ENCODE peak calls at places on chromosomes 3 and 15, in five cellular contexts. One of them, this sample, is unnamed.

GRCh38 chr3:9780920-9781319 is 11.2 kb upstream of the CAMK1 start:
- DNase-seq in SK-MEL-5: no peak
- DNase-seq in NCI-H510A: no peak
- DNase-seq in A549: no peak
- DNase-seq in memory B cell: no peak
- DNase-seq in this sample: no peak

GRCh38 chr15:62951481-62951880 is 91.1 kb upstream of the TPM1 start:
- DNase-seq in memory B cell: no peak
- DNase-seq in SK-MEL-5: no peak
- DNase-seq in NCI-H510A: no peak
- DNase-seq in A549: no peak
- DNase-seq in this sample: no peak

GRCh38 chr3:23793528-23794134 is 12.1 kb upstream of the UBE2E1 start:
- DNase-seq in memory B cell: no peak
- DNase-seq in A549: no peak
- DNase-seq in SK-MEL-5: no peak
- DNase-seq in NCI-H510A: no peak
- DNase-seq in this sample: no peak

GRCh38 chr3:63964287-63965073 is 52.3 kb upstream of the SCAANT1 start:
- DNase-seq in SK-MEL-5: peak
- DNase-seq in A549: no peak
- DNase-seq in memory B cell: no peak
- DNase-seq in NCI-H510A: no peak
- DNase-seq in this sample: no peak

GRCh38 chr15:63595688-63596087 is 1.5 kb upstream of the FBXL22 start:
- DNase-seq in NCI-H510A: no peak
- DNase-seq in memory B cell: peak
- DNase-seq in SK-MEL-5: no peak
- DNase-seq in A549: no peak
- DNase-seq in this sample: no peak

GRCh38 chr3:21506061-21506460 is 244.9 kb downstream of the ZNF385D start:
- DNase-seq in memory B cell: no peak
- DNase-seq in A549: no peak
- DNase-seq in SK-MEL-5: no peak
- DNase-seq in NCI-H510A: no peak
- DNase-seq in this sample: no peak

GRCh38 chr3:16085884-16086608 is 88.4 kb upstream of the GALNT15 start:
- DNase-seq in memory B cell: no peak
- DNase-seq in SK-MEL-5: no peak
- DNase-seq in A549: no peak
- DNase-seq in NCI-H510A: no peak
- DNase-seq in this sample: peak

GRCh38 chr3:84836961-84837360 is 121.8 kb upstream of the CADM2 start:
- DNase-seq in SK-MEL-5: no peak
- DNase-seq in NCI-H510A: peak
- DNase-seq in A549: no peak
- DNase-seq in memory B cell: no peak
- DNase-seq in this sample: no peak

GRCh38 chr3:143820466-143821221 is 27.6 kb downstream of the SLC9A9 start:
- DNase-seq in SK-MEL-5: no peak
- DNase-seq in NCI-H510A: no peak
- DNase-seq in memory B cell: no peak
- DNase-seq in A549: no peak
- DNase-seq in this sample: no peak

GRCh38 chr15:95853350-95853749 is 477.1 kb upstream of the NR2F2 start:
- DNase-seq in A549: no peak
- DNase-seq in SK-MEL-5: no peak
- DNase-seq in memory B cell: no peak
- DNase-seq in NCI-H510A: no peak
- DNase-seq in this sample: no peak

GRCh38 chr3:11717301-11717700 is 73.6 kb upstream of the VGLL4 start:
- DNase-seq in memory B cell: no peak
- DNase-seq in A549: peak
- DNase-seq in NCI-H510A: no peak
- DNase-seq in SK-MEL-5: peak
- DNase-seq in this sample: no peak

GRCh38 chr15:81163961-81164800 is 30.1 kb downstream of the CFAP161 start:
- DNase-seq in NCI-H510A: no peak
- DNase-seq in A549: peak
- DNase-seq in SK-MEL-5: peak
- DNase-seq in memory B cell: no peak
- DNase-seq in this sample: no peak

GRCh38 chr3:183527980-183528379 is 27.5 kb downstream of the KLHL6 start:
- DNase-seq in SK-MEL-5: no peak
- DNase-seq in memory B cell: peak
- DNase-seq in NCI-H510A: no peak
- DNase-seq in A549: no peak
- DNase-seq in this sample: no peak

GRCh38 chr3:176920806-176921205 is 276.5 kb downstream of the TBL1XR1 start:
- DNase-seq in memory B cell: no peak
- DNase-seq in A549: no peak
- DNase-seq in SK-MEL-5: no peak
- DNase-seq in NCI-H510A: peak
- DNase-seq in this sample: no peak

GRCh38 chr3:106825962-106826605 is 551.2 kb upstream of the CCDC54 start:
- DNase-seq in memory B cell: no peak
- DNase-seq in A549: no peak
- DNase-seq in NCI-H510A: no peak
- DNase-seq in SK-MEL-5: no peak
- DNase-seq in this sample: no peak

GRCh38 chr15:75718326-75718725 is 5.7 kb upstream of the CSPG4 start:
- DNase-seq in SK-MEL-5: no peak
- DNase-seq in A549: no peak
- DNase-seq in NCI-H510A: no peak
- DNase-seq in memory B cell: no peak
- DNase-seq in this sample: no peak

GRCh38 chr15:69893863-69894262 is 203.9 kb downstream of the TLE3 start:
- DNase-seq in A549: no peak
- DNase-seq in SK-MEL-5: peak
- DNase-seq in memory B cell: no peak
- DNase-seq in NCI-H510A: no peak
- DNase-seq in this sample: peak

GRCh38 chr3:50100956-50101845 is 12.5 kb downstream of the RBM5 start:
- DNase-seq in memory B cell: no peak
- DNase-seq in A549: no peak
- DNase-seq in NCI-H510A: no peak
- DNase-seq in SK-MEL-5: no peak
- DNase-seq in this sample: no peak

GRCh38 chr15:50542051-50542450 is 4.4 kb downstream of the USP50 start:
- DNase-seq in SK-MEL-5: no peak
- DNase-seq in NCI-H510A: no peak
- DNase-seq in A549: no peak
- DNase-seq in memory B cell: no peak
- DNase-seq in this sample: no peak

GRCh38 chr3:14925729-14926591 is 21.4 kb upstream of the NR2C2 start:
- DNase-seq in SK-MEL-5: peak
- DNase-seq in memory B cell: no peak
- DNase-seq in NCI-H510A: no peak
- DNase-seq in A549: peak
- DNase-seq in this sample: no peak

GRCh38 chr15:64148581-64148980 is 3.0 kb upstream of the SNX22 start:
- DNase-seq in NCI-H510A: no peak
- DNase-seq in A549: no peak
- DNase-seq in SK-MEL-5: no peak
- DNase-seq in memory B cell: no peak
- DNase-seq in this sample: no peak

GRCh38 chr15:98647774-98648653 is at the start of gene IGF1R:
- DNase-seq in NCI-H510A: peak
- DNase-seq in A549: peak
- DNase-seq in SK-MEL-5: peak
- DNase-seq in memory B cell: peak
- DNase-seq in this sample: peak

GRCh38 chr15:90219421-90220141 is 14.2 kb downstream of the CIB1 start:
- DNase-seq in A549: no peak
- DNase-seq in memory B cell: peak
- DNase-seq in NCI-H510A: no peak
- DNase-seq in SK-MEL-5: peak
- DNase-seq in this sample: no peak

GRCh38 chr3:11553436-11554235 is 90.1 kb downstream of the VGLL4 start:
- DNase-seq in A549: no peak
- DNase-seq in SK-MEL-5: no peak
- DNase-seq in NCI-H510A: no peak
- DNase-seq in memory B cell: no peak
- DNase-seq in this sample: no peak

GRCh38 chr15:93414576-93415231 is 325.7 kb upstream of the RGMA start:
- DNase-seq in memory B cell: no peak
- DNase-seq in A549: no peak
- DNase-seq in SK-MEL-5: no peak
- DNase-seq in NCI-H510A: no peak
- DNase-seq in this sample: no peak

GRCh38 chr3:193030276-193030675 is 112.6 kb upstream of the MB21D2 start:
- DNase-seq in A549: no peak
- DNase-seq in SK-MEL-5: no peak
- DNase-seq in NCI-H510A: no peak
- DNase-seq in memory B cell: no peak
- DNase-seq in this sample: no peak

GRCh38 chr3:178189854-178190253 is 346.4 kb upstream of the KCNMB2 start:
- DNase-seq in NCI-H510A: no peak
- DNase-seq in SK-MEL-5: no peak
- DNase-seq in memory B cell: no peak
- DNase-seq in A549: no peak
- DNase-seq in this sample: no peak

GRCh38 chr3:140244893-140245292 is 309.9 kb downstream of the CLSTN2 start:
- DNase-seq in SK-MEL-5: no peak
- DNase-seq in NCI-H510A: no peak
- DNase-seq in A549: no peak
- DNase-seq in memory B cell: no peak
- DNase-seq in this sample: no peak

GRCh38 chr15:53246996-53247395 is 456.9 kb upstream of the ONECUT1 start:
- DNase-seq in SK-MEL-5: peak
- DNase-seq in A549: no peak
- DNase-seq in NCI-H510A: no peak
- DNase-seq in memory B cell: no peak
- DNase-seq in this sample: no peak

GRCh38 chr3:98613616-98614015 is 20.2 kb upstream of the CPOX start:
- DNase-seq in SK-MEL-5: no peak
- DNase-seq in NCI-H510A: no peak
- DNase-seq in memory B cell: no peak
- DNase-seq in A549: no peak
- DNase-seq in this sample: no peak

GRCh38 chr15:50906954-50907865 is 1.3 kb upstream of the AP4E1 start:
- DNase-seq in A549: peak
- DNase-seq in NCI-H510A: no peak
- DNase-seq in SK-MEL-5: no peak
- DNase-seq in memory B cell: peak
- DNase-seq in this sample: no peak

GRCh38 chr3:57164217-57164605 is 942 bp downstream of the IL17RD start:
- DNase-seq in A549: no peak
- DNase-seq in memory B cell: no peak
- DNase-seq in NCI-H510A: no peak
- DNase-seq in SK-MEL-5: no peak
- DNase-seq in this sample: no peak

GRCh38 chr3:172591171-172591605 is 68.0 kb upstream of the TNFSF10 start:
- DNase-seq in SK-MEL-5: no peak
- DNase-seq in A549: no peak
- DNase-seq in NCI-H510A: no peak
- DNase-seq in memory B cell: no peak
- DNase-seq in this sample: no peak

GRCh38 chr15:75058127-75058905 is 34.9 kb downstream of the PPCDC start:
- DNase-seq in NCI-H510A: no peak
- DNase-seq in memory B cell: no peak
- DNase-seq in A549: no peak
- DNase-seq in SK-MEL-5: no peak
- DNase-seq in this sample: no peak

GRCh38 chr15:83842281-83842680 is 188.4 kb downstream of the ADAMTSL3 start:
- DNase-seq in NCI-H510A: no peak
- DNase-seq in memory B cell: no peak
- DNase-seq in SK-MEL-5: no peak
- DNase-seq in A549: no peak
- DNase-seq in this sample: no peak

GRCh38 chr3:120753831-120754230 is 11.3 kb downstream of the GTF2E1 start:
- DNase-seq in A549: no peak
- DNase-seq in NCI-H510A: no peak
- DNase-seq in SK-MEL-5: no peak
- DNase-seq in memory B cell: no peak
- DNase-seq in this sample: no peak

This sample was measured in caudate nucleus.